ENCODE peak calls at places on chromosomes 3 and 15, in seven cellular contexts. H is ureter, P is H4, T is Calu3, I is C1 segment of cervical spinal cord, N is EH, E is Kasumi-1. L is an unnamed sample.
A peak's percentile ranks its signal among the peaks of the same experiment; 100 is the strongest.

GRCh38 chr3:98670020-98670419 is 76.6 kb upstream of the CPOX start:
- DNase-seq in H (no peak), P (no peak), T (peak; percentile 6), I (no peak), N (no peak), E (no peak), L (no peak)

GRCh38 chr15:48170981-48171380 is 7.1 kb downstream of the MYEF2 start:
- DNase-seq in H (no peak), P (no peak), T (no peak), I (no peak), N (no peak), E (no peak), L (no peak)

GRCh38 chr15:39242345-39242744 is 338.5 kb upstream of the THBS1 start:
- DNase-seq in H (no peak), P (peak; percentile 85), T (peak; percentile 2), I (no peak), N (peak; percentile 85), E (no peak), L (no peak)

GRCh38 chr3:119937229-119937628 is 155.3 kb downstream of the NR1I2 start:
- DNase-seq in H (no peak), P (no peak), T (no peak), I (no peak), N (no peak), E (no peak), L (no peak)

GRCh38 chr3:13572926-13573623 is 24.1 kb downstream of the FBLN2 start:
- DNase-seq in H (no peak), P (no peak), T (no peak), I (no peak), N (no peak), E (no peak), L (no peak)

GRCh38 chr3:184757010-184757651 is 45.3 kb upstream of the MAGEF1 start:
- DNase-seq in H (peak; percentile 64), P (no peak), T (no peak), I (no peak), N (peak; percentile 45), E (peak; percentile 37), L (peak; percentile 26)

GRCh38 chr3:169026543-169027181 is 636.9 kb downstream of the MECOM start:
- DNase-seq in H (no peak), P (peak; percentile 81), T (peak; percentile 60), I (no peak), N (peak; percentile 92), E (no peak), L (no peak)

GRCh38 chr3:192494176-192494575 is 233.2 kb downstream of the FGF12 start:
- DNase-seq in H (no peak), P (no peak), T (no peak), I (no peak), N (no peak), E (peak; percentile 60), L (no peak)

GRCh38 chr15:85925649-85926237 is 131.0 kb upstream of the KLHL25 start:
- DNase-seq in H (no peak), P (no peak), T (no peak), I (no peak), N (no peak), E (no peak), L (no peak)

GRCh38 chr3:196740476-196741400 is 1.1 kb downstream of the PAK2 start:
- DNase-seq in H (no peak), P (peak; percentile 19), T (peak; percentile 21), I (no peak), N (peak; percentile 65), E (peak; percentile 72), L (peak; percentile 18)

GRCh38 chr15:78956937-78957336 is 12.1 kb upstream of the CTSH start:
- DNase-seq in H (no peak), P (no peak), T (no peak), I (no peak), N (no peak), E (no peak), L (no peak)

L was measured in tibial nerve.